ENCODE peak calls at places on chromosomes 4 and X, in seven cellular contexts. K, V, Z, J, O, N and E are unnamed samples.
A peak's percentile ranks its signal among the peaks of the same experiment; 100 is the strongest.

GRCh38 chr4:104901438-104901837 is 245.2 kb upstream of the TET2 start:
- DNase-seq in K (peak; percentile 45), V (no peak), Z (no peak), J (no peak), O (peak; percentile 21), N (peak; percentile 3), E (no peak)

GRCh38 chrX:41824551-41824950 is 98.8 kb downstream of the CASK start:
- DNase-seq in K (no peak), V (peak; percentile 20), Z (no peak), J (no peak), O (peak; percentile 12), N (peak; percentile 51), E (no peak)

GRCh38 chrX:9912341-9912740 is 54.8 kb upstream of the CLDN34 start:
- DNase-seq in K (peak; percentile 51), V (no peak), Z (peak; percentile 64), J (no peak), O (no peak), N (no peak), E (no peak)

GRCh38 chr4:1568855-1569460 is 115.2 kb downstream of the FAM53A start:
- DNase-seq in K (peak; percentile 30), V (no peak), Z (no peak), J (no peak), O (no peak), N (no peak), E (no peak)

GRCh38 chr4:28481565-28481964 is 1620.9 kb downstream of the STIM2 start:
- DNase-seq in K (peak; percentile 26), V (peak; percentile 71), Z (no peak), J (no peak), O (peak; percentile 12), N (no peak), E (no peak)

GRCh38 chrX:119784747-119785446 is 6.5 kb downstream of the RPL39 start:
- DNase-seq in K (peak; percentile 47), V (peak; percentile 34), Z (peak; percentile 47), J (peak; percentile 27), O (no peak), N (no peak), E (peak; percentile 79)

GRCh38 chr4:763922-764321 is 58.3 kb downstream of the PCGF3 start:
- DNase-seq in K (no peak), V (no peak), Z (no peak), J (no peak), O (no peak), N (no peak), E (no peak)

GRCh38 chrX:9997524-9997923 is 30.4 kb downstream of the CLDN34 start:
- DNase-seq in K (no peak), V (no peak), Z (no peak), J (no peak), O (no peak), N (no peak), E (no peak)

GRCh38 chr4:13986533-13986932 is 359.0 kb upstream of the BOD1L1 start:
- DNase-seq in K (no peak), V (no peak), Z (no peak), J (no peak), O (no peak), N (no peak), E (no peak)

GRCh38 chr4:55215087-55215486 is 89.7 kb upstream of the KDR start:
- DNase-seq in K (no peak), V (no peak), Z (no peak), J (no peak), O (no peak), N (no peak), E (no peak)

GRCh38 chrX:114905251-114905650 is 112.2 kb downstream of the IL13RA2 start:
- DNase-seq in K (no peak), V (peak; percentile 29), Z (no peak), J (no peak), O (no peak), N (no peak), E (no peak)

GRCh38 chrX:6738518-6739470 is 203.9 kb upstream of the VCX3A start:
- DNase-seq in K (no peak), V (no peak), Z (no peak), J (peak; percentile 88), O (no peak), N (no peak), E (peak; percentile 93)
- H3K9me2 ChIP-seq in K (no peaks in the 10 kb centered on the region), V (no peaks in the 10 kb centered on the region), Z (no peaks in the 10 kb centered on the region), J (no peaks in the 10 kb centered on the region), O (no peaks in the 10 kb centered on the region), N (no peaks in the 10 kb centered on the region), E (no peaks in the 10 kb centered on the region)

GRCh38 chr4:48297447-48297846 is 27.8 kb upstream of the TEC start:
- DNase-seq in K (no peak), V (no peak), Z (no peak), J (no peak), O (no peak), N (no peak), E (no peak)
- H3K9me2 ChIP-seq in K (no peaks in the 10 kb centered on the region), V (no peaks in the 10 kb centered on the region), Z (no peaks in the 10 kb centered on the region), J (no peaks in the 10 kb centered on the region), O (no peaks in the 10 kb centered on the region), N (no peaks in the 10 kb centered on the region), E (no peaks in the 10 kb centered on the region)

GRCh38 chr4:142974331-142974730 is 128.2 kb upstream of the INPP4B start:
- DNase-seq in K (no peak), V (no peak), Z (no peak), J (no peak), O (no peak), N (no peak), E (no peak)
- H3K9me2 ChIP-seq in K (no peaks in the 10 kb centered on the region), V (no peaks in the 10 kb centered on the region), Z (no peaks in the 10 kb centered on the region), J (no peaks in the 10 kb centered on the region), O (no peaks in the 10 kb centered on the region), N (peaks cover 3% of the 10 kb centered on the region), E (no peaks in the 10 kb centered on the region)

GRCh38 chrX:152897216-152898144 is at the start of gene ZNF185:
- DNase-seq in K (peak; percentile 89), V (peak; percentile 76), Z (peak; percentile 70), J (no peak), O (peak; percentile 75), N (no peak), E (no peak)
- H3K9me2 ChIP-seq in K (no peaks in the 10 kb centered on the region), V (no peaks in the 10 kb centered on the region), Z (no peaks in the 10 kb centered on the region), J (no peaks in the 10 kb centered on the region), O (no peaks in the 10 kb centered on the region), N (no peaks in the 10 kb centered on the region), E (no peaks in the 10 kb centered on the region)